ENCODE peak calls at places on chromosomes 4 and X, in four cellular contexts. V is uterus; E is neural crest cell; R is activated CD4-positive, alpha-beta T cell treated with anti-CD3 and anti-CD28 coated beads, Interleukin-2, amount 50 U/mL, for 48 hours. X is an unnamed sample.

GRCh38 chr4:105520819-105521790 is 31.3 kb upstream of the ARHGEF38 start:
- DNase-seq in E (peak; percentile 43), V (no peak), R (peak; percentile 6), X (no peak)

GRCh38 chrX:148161661-148162060 is 180.5 kb downstream of the FMR1NB start:
- DNase-seq in R (no peak), V (no peak), E (no peak), X (no peak)

GRCh38 chr4:174041555-174042110 is 241.8 kb downstream of the FBXO8 start:
- DNase-seq in E (no peak), V (no peak), R (no peak), X (no peak)

GRCh38 chr4:20248155-20248558 is 3.5 kb upstream of the SLIT2 start:
- DNase-seq in E (no peak), R (no peak), V (no peak), X (no peak)

GRCh38 chrX:40104649-40105015 is 6.9 kb upstream of the BCOR start:
- DNase-seq in V (peak; percentile 51), R (peak; percentile 50), E (no peak), X (no peak)

GRCh38 chr4:26124753-26125236 is 196.0 kb upstream of the RBPJ start:
- DNase-seq in E (no peak), R (no peak), V (no peak), X (no peak)

GRCh38 chr4:186775867-186776266 is 52.2 kb upstream of the FAT1 start:
- DNase-seq in V (no peak), R (no peak), E (no peak), X (no peak)

GRCh38 chr4:24856586-24856985 is 56.3 kb downstream of the CCDC149 start:
- DNase-seq in V (no peak), R (no peak), E (no peak), X (no peak)

GRCh38 chr4:101527186-101527585 is 179.9 kb upstream of the PPP3CA start:
- DNase-seq in E (no peak), R (peak; percentile 71), V (no peak), X (no peak)

GRCh38 chr4:68079918-68080317 is 49.8 kb downstream of the TMPRSS11F start:
- DNase-seq in V (no peak), R (no peak), E (no peak), X (no peak)

GRCh38 chr4:162239992-162240769 is 76.4 kb upstream of the FSTL5 start:
- DNase-seq in R (no peak), E (no peak), V (no peak), X (no peak)

GRCh38 chr4:3801521-3801920 is 35.3 kb downstream of the ADRA2C start:
- DNase-seq in E (no peak), V (no peak), R (no peak), X (no peak)

GRCh38 chr4:147103403-147103946 is 157.8 kb upstream of the TTC29 start:
- DNase-seq in V (peak; percentile 32), E (no peak), R (no peak), X (peak; percentile 89)

GRCh38 chrX:72255445-72255844 is 16.6 kb upstream of the ERCC6L start:
- DNase-seq in V (no peak), R (peak; percentile 7), E (no peak), X (no peak)

GRCh38 chr4:37938208-37938607 is 22.0 kb upstream of the PTTG2 start:
- DNase-seq in V (no peak), R (no peak), E (no peak), X (no peak)

GRCh38 chr4:78457751-78458150 is 93.8 kb upstream of the ANXA3 start:
- DNase-seq in R (no peak), E (no peak), V (no peak), X (no peak)

GRCh38 chr4:133524369-133524768 is 375.3 kb downstream of the PCDH10 start:
- DNase-seq in V (no peak), R (no peak), E (no peak), X (no peak)

GRCh38 chrX:155027509-155028066 is 944 bp downstream of the FUNDC2 start:
- DNase-seq in R (no peak), E (no peak), V (no peak), X (no peak)

GRCh38 chr4:165095291-165095690 is 17.4 kb downstream of the TMEM192 start:
- DNase-seq in R (no peak), V (no peak), E (no peak), X (peak; percentile 16)

GRCh38 chr4:80255374-80256095 is 10.9 kb upstream of the FGF5 start:
- DNase-seq in V (no peak), E (no peak), R (no peak), X (no peak)

GRCh38 chr4:81412941-81413488 is 58.7 kb downstream of the RASGEF1B start:
- DNase-seq in V (no peak), R (no peak), E (no peak), X (no peak)

GRCh38 chr4:184688447-184688846 is 38.9 kb downstream of the PRIMPOL start:
- DNase-seq in R (peak; percentile 32), V (no peak), E (no peak), X (no peak)

GRCh38 chr4:8269535-8270417 is at the start of gene HTRA3:
- DNase-seq in R (no peak), E (peak; percentile 45), V (peak; percentile 79), X (peak; percentile 76)

GRCh38 chr4:1332686-1333085 is 14.3 kb upstream of the UVSSA start:
- DNase-seq in R (no peak), V (no peak), E (no peak), X (no peak)

GRCh38 chrX:115561605-115562491 is 874 bp downstream of the PLS3 start:
- DNase-seq in R (peak; percentile 3), V (peak; percentile 60), E (peak; percentile 49), X (no peak)

GRCh38 chrX:41457618-41458192 is 10.6 kb downstream of the NYX start:
- DNase-seq in E (no peak), R (peak; percentile 30), V (no peak), X (no peak)

GRCh38 chr4:38466401-38466800 is 197.6 kb upstream of the KLF3 start:
- DNase-seq in V (no peak), E (no peak), R (no peak), X (no peak)

GRCh38 chrX:16739574-16739973 is 20.2 kb downstream of the SYAP1 start:
- DNase-seq in R (no peak), V (no peak), E (no peak), X (no peak)

GRCh38 chr4:133969202-133969873 is 232.3 kb downstream of the PABPC4L start:
- DNase-seq in V (no peak), E (no peak), R (no peak), X (peak; percentile 67)

GRCh38 chr4:183424109-183424751 is 20.2 kb upstream of the CDKN2AIP start:
- DNase-seq in E (no peak), V (no peak), R (no peak), X (no peak)

GRCh38 chrX:68874076-68874475 is 45.3 kb downstream of the EFNB1 start:
- DNase-seq in E (no peak), V (no peak), R (no peak), X (no peak)

GRCh38 chrX:30652527-30653414 is 452 bp upstream of the GK start:
- DNase-seq in R (peak; percentile 93), V (peak; percentile 91), E (peak; percentile 96), X (peak; percentile 94)

GRCh38 chrX:154310991-154311541 is 15.5 kb downstream of the TKTL1 start:
- DNase-seq in R (no peak), E (no peak), V (no peak), X (no peak)

GRCh38 chr4:142516686-142517145 is 329.4 kb downstream of the INPP4B start:
- DNase-seq in R (no peak), E (no peak), V (no peak), X (no peak)

GRCh38 chr4:169215656-169216055 is 55.1 kb downstream of the SH3RF1 start:
- DNase-seq in R (no peak), E (no peak), V (no peak), X (no peak)

GRCh38 chrX:148928803-148929202 is 428.4 kb downstream of the AFF2 start:
- DNase-seq in R (no peak), E (no peak), V (no peak), X (no peak)

GRCh38 chr4:75513529-75514130 is 573 bp downstream of the RCHY1 start:
- DNase-seq in V (peak; percentile 14), E (peak; percentile 3), R (no peak), X (no peak)

GRCh38 chrX:153829799-153830631 is at the start of gene PDZD4:
- DNase-seq in E (no peak), V (no peak), R (peak; percentile 13), X (no peak)

GRCh38 chr4:112526061-112526460 is 10.1 kb upstream of the NEUROG2 start:
- DNase-seq in V (no peak), R (no peak), E (no peak), X (no peak)

GRCh38 chrX:109952050-109952449 is 50.9 kb upstream of the TMEM164 start:
- DNase-seq in V (no peak), E (no peak), R (no peak), X (no peak)